ENCODE peak calls at places on chromosomes 2 and 18, in ten cellular contexts. One of them, this sample, is unnamed.

GRCh38 chr2:145066151-145066661 is 546.3 kb upstream of the ZEB2 start:
- DNase-seq in heart left ventricle: no peak
- DNase-seq in CD8-positive, alpha-beta memory T cell: no peak
- DNase-seq in adrenal gland: no peak
- DNase-seq in right lobe of liver: no peak
- DNase-seq in psoas muscle: no peak
- DNase-seq in fibroblast of lung: no peak
- DNase-seq in hepatocyte: no peak
- DNase-seq in HepG2: no peak
- DNase-seq in prostate gland: no peak
- DNase-seq in this sample: peak; percentile 41

GRCh38 chr2:46569061-46569560 is 89.7 kb downstream of the TMEM247 start:
- DNase-seq in heart left ventricle: no peak
- DNase-seq in CD8-positive, alpha-beta memory T cell: no peak
- DNase-seq in adrenal gland: no peak
- DNase-seq in right lobe of liver: no peak
- DNase-seq in psoas muscle: no peak
- DNase-seq in fibroblast of lung: peak; percentile 80
- DNase-seq in hepatocyte: no peak
- DNase-seq in HepG2: no peak
- DNase-seq in prostate gland: no peak
- DNase-seq in this sample: no peak

GRCh38 chr2:145416640-145417039 is 896.7 kb upstream of the ZEB2 start:
- DNase-seq in heart left ventricle: no peak
- DNase-seq in CD8-positive, alpha-beta memory T cell: no peak
- DNase-seq in adrenal gland: no peak
- DNase-seq in right lobe of liver: no peak
- DNase-seq in psoas muscle: no peak
- DNase-seq in fibroblast of lung: peak; percentile 36
- DNase-seq in hepatocyte: no peak
- DNase-seq in HepG2: no peak
- DNase-seq in prostate gland: no peak
- DNase-seq in this sample: no peak

GRCh38 chr18:24395049-24395780 is 2.4 kb downstream of the OSBPL1A start:
- DNase-seq in heart left ventricle: no peak
- DNase-seq in CD8-positive, alpha-beta memory T cell: no peak
- DNase-seq in adrenal gland: no peak
- DNase-seq in right lobe of liver: no peak
- DNase-seq in psoas muscle: no peak
- DNase-seq in fibroblast of lung: no peak
- DNase-seq in hepatocyte: peak; percentile 16
- DNase-seq in HepG2: no peak
- DNase-seq in prostate gland: no peak
- DNase-seq in this sample: no peak

GRCh38 chr18:41982942-41983660 is 28.1 kb downstream of the PIK3C3 start:
- DNase-seq in heart left ventricle: no peak
- DNase-seq in CD8-positive, alpha-beta memory T cell: no peak
- DNase-seq in adrenal gland: no peak
- DNase-seq in right lobe of liver: no peak
- DNase-seq in psoas muscle: no peak
- DNase-seq in fibroblast of lung: peak; percentile 27
- DNase-seq in hepatocyte: no peak
- DNase-seq in HepG2: no peak
- DNase-seq in prostate gland: no peak
- DNase-seq in this sample: no peak

GRCh38 chr2:182779323-182779722 is 63.3 kb downstream of the DNAJC10 start:
- DNase-seq in heart left ventricle: no peak
- DNase-seq in CD8-positive, alpha-beta memory T cell: no peak
- DNase-seq in adrenal gland: no peak
- DNase-seq in right lobe of liver: no peak
- DNase-seq in psoas muscle: no peak
- DNase-seq in fibroblast of lung: no peak
- DNase-seq in hepatocyte: no peak
- DNase-seq in HepG2: no peak
- DNase-seq in prostate gland: no peak
- DNase-seq in this sample: no peak

GRCh38 chr2:110717734-110718133 is 14.6 kb upstream of the ACOXL start:
- DNase-seq in heart left ventricle: no peak
- DNase-seq in CD8-positive, alpha-beta memory T cell: no peak
- DNase-seq in adrenal gland: peak; percentile 75
- DNase-seq in right lobe of liver: no peak
- DNase-seq in psoas muscle: no peak
- DNase-seq in fibroblast of lung: no peak
- DNase-seq in hepatocyte: no peak
- DNase-seq in HepG2: no peak
- DNase-seq in prostate gland: no peak
- DNase-seq in this sample: no peak

GRCh38 chr2:237726401-237726830 is 72.2 kb upstream of the RBM44 start:
- DNase-seq in heart left ventricle: no peak
- DNase-seq in CD8-positive, alpha-beta memory T cell: no peak
- DNase-seq in adrenal gland: peak; percentile 79
- DNase-seq in right lobe of liver: no peak
- DNase-seq in psoas muscle: no peak
- DNase-seq in fibroblast of lung: peak; percentile 84
- DNase-seq in hepatocyte: no peak
- DNase-seq in HepG2: no peak
- DNase-seq in prostate gland: peak; percentile 76
- DNase-seq in this sample: peak; percentile 60

GRCh38 chr18:9690418-9691178 is 17.5 kb upstream of the RAB31 start:
- DNase-seq in heart left ventricle: no peak
- DNase-seq in CD8-positive, alpha-beta memory T cell: no peak
- DNase-seq in adrenal gland: no peak
- DNase-seq in right lobe of liver: no peak
- DNase-seq in psoas muscle: no peak
- DNase-seq in fibroblast of lung: peak; percentile 49
- DNase-seq in hepatocyte: no peak
- DNase-seq in HepG2: no peak
- DNase-seq in prostate gland: no peak
- DNase-seq in this sample: no peak

GRCh38 chr2:239626971-239627598 is 226.3 kb upstream of the HDAC4 start:
- DNase-seq in heart left ventricle: no peak
- DNase-seq in CD8-positive, alpha-beta memory T cell: no peak
- DNase-seq in adrenal gland: no peak
- DNase-seq in right lobe of liver: no peak
- DNase-seq in psoas muscle: no peak
- DNase-seq in fibroblast of lung: peak; percentile 25
- DNase-seq in hepatocyte: no peak
- DNase-seq in HepG2: no peak
- DNase-seq in prostate gland: no peak
- DNase-seq in this sample: no peak

GRCh38 chr2:175445276-175445675 is 263.8 kb upstream of the ATP5MC3 start:
- DNase-seq in heart left ventricle: no peak
- DNase-seq in CD8-positive, alpha-beta memory T cell: no peak
- DNase-seq in adrenal gland: no peak
- DNase-seq in right lobe of liver: no peak
- DNase-seq in psoas muscle: no peak
- DNase-seq in fibroblast of lung: no peak
- DNase-seq in hepatocyte: peak; percentile 47
- DNase-seq in HepG2: peak; percentile 16
- DNase-seq in prostate gland: no peak
- DNase-seq in this sample: no peak

GRCh38 chr2:54631755-54632154 is 91.7 kb upstream of the EML6 start:
- DNase-seq in heart left ventricle: no peak
- DNase-seq in CD8-positive, alpha-beta memory T cell: no peak
- DNase-seq in adrenal gland: no peak
- DNase-seq in right lobe of liver: peak; percentile 47
- DNase-seq in psoas muscle: no peak
- DNase-seq in fibroblast of lung: no peak
- DNase-seq in hepatocyte: no peak
- DNase-seq in HepG2: no peak
- DNase-seq in prostate gland: no peak
- DNase-seq in this sample: no peak

GRCh38 chr2:24269270-24269669 is 91.1 kb downstream of the ITSN2 start:
- DNase-seq in heart left ventricle: no peak
- DNase-seq in CD8-positive, alpha-beta memory T cell: no peak
- DNase-seq in adrenal gland: no peak
- DNase-seq in right lobe of liver: no peak
- DNase-seq in psoas muscle: no peak
- DNase-seq in fibroblast of lung: peak; percentile 16
- DNase-seq in hepatocyte: peak; percentile 29
- DNase-seq in HepG2: peak; percentile 47
- DNase-seq in prostate gland: no peak
- DNase-seq in this sample: no peak

DNA sequence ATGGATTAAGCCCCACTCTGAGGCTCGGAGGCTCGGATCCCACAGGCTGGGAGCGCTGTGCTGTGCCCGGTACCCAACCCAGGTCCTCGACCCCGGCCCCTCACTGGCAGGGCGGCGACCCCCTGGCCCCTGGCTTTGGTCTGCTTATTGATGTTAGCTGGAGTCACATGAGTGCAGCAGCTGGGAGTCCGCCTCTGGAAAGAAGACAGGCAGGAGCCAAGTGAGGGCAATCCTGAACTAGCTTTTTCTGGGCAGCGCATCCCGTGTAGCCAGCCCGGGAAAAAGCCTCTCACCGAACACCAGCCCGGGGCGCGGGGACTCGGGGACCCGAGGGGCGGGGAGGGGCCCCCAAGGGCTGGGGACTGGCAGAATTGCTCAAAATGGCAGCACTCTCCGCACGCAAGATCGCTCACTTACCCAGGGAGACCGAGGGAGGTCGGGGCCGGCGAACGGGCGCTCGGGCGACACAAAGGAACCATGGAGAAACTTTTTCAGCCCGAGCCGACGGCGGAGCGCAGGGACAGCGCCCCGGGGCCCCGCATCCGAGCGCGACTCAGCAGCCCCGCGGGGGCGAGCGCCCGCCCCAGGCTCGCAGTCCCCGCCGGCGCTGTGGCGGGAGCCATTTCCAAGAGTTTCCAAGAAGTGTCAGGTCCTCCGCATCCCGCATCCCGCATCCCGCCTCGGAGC is 566 bp downstream of the TMEM200C start:
- DNase-seq in heart left ventricle: no peak
- DNase-seq in CD8-positive, alpha-beta memory T cell: no peak
- DNase-seq in adrenal gland: peak; percentile 61
- DNase-seq in right lobe of liver: peak; percentile 15
- DNase-seq in psoas muscle: peak; percentile 48
- DNase-seq in fibroblast of lung: peak; percentile 27
- DNase-seq in hepatocyte: no peak
- DNase-seq in HepG2: no peak
- DNase-seq in prostate gland: no peak
- DNase-seq in this sample: no peak
- H3K4me3 ChIP-seq in heart left ventricle: peak overlapping the region; percentile 22
- H3K4me3 ChIP-seq in CD8-positive, alpha-beta memory T cell: no peak overlapping the region
- H3K4me3 ChIP-seq in adrenal gland: no peak overlapping the region
- H3K4me3 ChIP-seq in right lobe of liver: peak overlapping the region; percentile 40
- H3K4me3 ChIP-seq in psoas muscle: peak overlapping the region; percentile 54
- H3K4me3 ChIP-seq in fibroblast of lung: no peak overlapping the region
- H3K4me3 ChIP-seq in hepatocyte: peak overlapping the region; percentile 80
- H3K4me3 ChIP-seq in HepG2: peak overlapping the region; percentile 36
- H3K4me3 ChIP-seq in prostate gland: peak overlapping the region; percentile 42
- H3K4me3 ChIP-seq in this sample: peak overlapping the region; percentile 34

DNA sequence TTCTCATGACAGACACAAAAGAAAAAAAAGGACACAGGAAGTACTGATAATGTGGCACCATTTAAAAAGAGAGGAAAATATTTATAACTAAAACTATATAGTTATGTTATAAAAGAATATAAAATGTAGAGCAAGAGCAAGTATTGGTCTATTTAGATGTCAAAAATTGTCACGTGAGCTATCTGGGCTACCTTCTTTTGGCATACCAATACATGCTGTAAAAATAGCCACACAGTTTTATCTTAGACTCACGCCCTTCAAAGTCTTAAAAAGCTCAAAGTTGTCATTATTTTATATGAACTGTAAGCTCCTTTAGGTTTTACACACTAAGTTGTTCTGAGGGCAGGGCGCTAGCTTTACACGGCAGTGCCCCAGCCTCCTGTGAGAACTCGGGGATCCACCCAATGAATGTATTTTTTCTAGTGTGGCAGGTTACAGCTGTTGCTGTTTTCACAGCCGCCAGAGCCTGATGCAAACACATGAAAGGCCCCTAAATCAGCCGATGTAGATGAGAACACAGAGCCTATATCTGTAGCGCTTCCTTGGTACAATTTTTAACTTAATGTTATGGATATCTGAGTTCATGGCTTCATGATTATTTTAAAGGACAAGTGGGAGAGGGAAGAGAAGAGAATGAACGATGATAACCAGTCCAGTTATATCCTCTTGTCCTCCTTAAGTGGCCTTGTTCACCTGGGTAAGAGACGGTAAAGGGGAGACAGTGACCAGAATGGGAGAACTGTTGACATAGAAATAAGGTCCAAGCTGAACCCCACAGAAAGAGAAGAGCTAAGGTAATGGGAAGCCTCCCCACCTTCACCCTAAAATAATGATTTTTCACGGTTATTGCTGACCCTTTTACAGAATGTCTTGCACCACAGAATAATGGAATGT is 130.8 kb downstream of the CACNB4 start:
- DNase-seq in heart left ventricle: no peak
- DNase-seq in CD8-positive, alpha-beta memory T cell: no peak
- DNase-seq in adrenal gland: no peak
- DNase-seq in right lobe of liver: no peak
- DNase-seq in psoas muscle: no peak
- DNase-seq in fibroblast of lung: no peak
- DNase-seq in hepatocyte: no peak
- DNase-seq in HepG2: no peak
- DNase-seq in prostate gland: no peak
- DNase-seq in this sample: no peak
- H3K4me3 ChIP-seq in heart left ventricle: no peak overlapping the region
- H3K4me3 ChIP-seq in CD8-positive, alpha-beta memory T cell: no peak overlapping the region
- H3K4me3 ChIP-seq in adrenal gland: no peak overlapping the region
- H3K4me3 ChIP-seq in right lobe of liver: no peak overlapping the region
- H3K4me3 ChIP-seq in psoas muscle: peak overlapping the region; percentile 9
- H3K4me3 ChIP-seq in fibroblast of lung: no peak overlapping the region
- H3K4me3 ChIP-seq in hepatocyte: no peak overlapping the region
- H3K4me3 ChIP-seq in HepG2: no peak overlapping the region
- H3K4me3 ChIP-seq in prostate gland: no peak overlapping the region
- H3K4me3 ChIP-seq in this sample: no peak overlapping the region

DNA sequence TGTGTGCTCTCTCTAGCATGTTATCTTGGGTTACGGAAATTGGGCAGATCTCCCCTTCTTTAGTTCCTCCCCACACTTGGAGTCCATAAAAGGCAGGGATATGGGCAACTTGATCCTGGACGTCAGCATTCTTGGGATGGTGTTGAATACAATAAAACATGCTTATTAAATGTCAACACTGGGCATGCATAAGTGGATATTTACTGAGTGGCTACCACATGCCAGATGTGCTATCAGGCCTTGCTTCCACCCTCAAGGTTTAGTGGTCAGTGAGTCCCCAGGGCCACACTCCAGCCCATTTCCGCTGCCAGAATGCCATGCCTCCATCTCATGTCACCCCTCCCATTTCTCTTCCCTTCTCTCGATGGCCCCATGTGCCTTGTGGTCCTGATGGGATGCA is 130.5 kb downstream of the TRIM43 start:
- DNase-seq in heart left ventricle: no peak
- DNase-seq in CD8-positive, alpha-beta memory T cell: no peak
- DNase-seq in adrenal gland: no peak
- DNase-seq in right lobe of liver: no peak
- DNase-seq in psoas muscle: no peak
- DNase-seq in fibroblast of lung: no peak
- DNase-seq in hepatocyte: no peak
- DNase-seq in HepG2: no peak
- DNase-seq in prostate gland: no peak
- DNase-seq in this sample: no peak
- H3K4me3 ChIP-seq in heart left ventricle: no peak overlapping the region
- H3K4me3 ChIP-seq in CD8-positive, alpha-beta memory T cell: no peak overlapping the region
- H3K4me3 ChIP-seq in adrenal gland: no peak overlapping the region
- H3K4me3 ChIP-seq in right lobe of liver: no peak overlapping the region
- H3K4me3 ChIP-seq in psoas muscle: no peak overlapping the region
- H3K4me3 ChIP-seq in fibroblast of lung: no peak overlapping the region
- H3K4me3 ChIP-seq in hepatocyte: no peak overlapping the region
- H3K4me3 ChIP-seq in HepG2: no peak overlapping the region
- H3K4me3 ChIP-seq in prostate gland: no peak overlapping the region
- H3K4me3 ChIP-seq in this sample: no peak overlapping the region

GRCh38 chr2:233075141-233075965 is 15.2 kb downstream of the INPP5D start:
- DNase-seq in heart left ventricle: no peak
- DNase-seq in CD8-positive, alpha-beta memory T cell: no peak
- DNase-seq in adrenal gland: peak; percentile 52
- DNase-seq in right lobe of liver: no peak
- DNase-seq in psoas muscle: no peak
- DNase-seq in fibroblast of lung: no peak
- DNase-seq in hepatocyte: no peak
- DNase-seq in HepG2: peak; percentile 39
- DNase-seq in prostate gland: no peak
- DNase-seq in this sample: no peak
- H3K4me3 ChIP-seq in heart left ventricle: no peak overlapping the region
- H3K4me3 ChIP-seq in CD8-positive, alpha-beta memory T cell: peak overlapping the region; percentile 31
- H3K4me3 ChIP-seq in adrenal gland: no peak overlapping the region
- H3K4me3 ChIP-seq in right lobe of liver: no peak overlapping the region
- H3K4me3 ChIP-seq in psoas muscle: no peak overlapping the region
- H3K4me3 ChIP-seq in fibroblast of lung: no peak overlapping the region
- H3K4me3 ChIP-seq in hepatocyte: no peak overlapping the region
- H3K4me3 ChIP-seq in HepG2: no peak overlapping the region
- H3K4me3 ChIP-seq in prostate gland: no peak overlapping the region
- H3K4me3 ChIP-seq in this sample: no peak overlapping the region